ENCODE peak calls at places on chromosomes 7 and 10, in ten cellular contexts. One of them, this sample, is unnamed. For H3K36me3, the result is how much of the 10 kb centered on the place peaks cover.

GRCh38 chr10:46542567-46543323 is 13.7 kb downstream of the GPRIN2 start:
- DNase-seq in breast epithelium: peak
- DNase-seq in PC-9: no peak
- DNase-seq in transverse colon: peak
- DNase-seq in fibroblast of lung: no peak
- DNase-seq in endodermal cell: peak
- DNase-seq in K562: no peak
- DNase-seq in pancreas: peak
- DNase-seq in heart left ventricle: peak
- DNase-seq in neuronal stem cell: no peak
- DNase-seq in this sample: peak

GRCh38 chr7:28407643-28408042 is 4.7 kb upstream of the CREB5 start:
- DNase-seq in breast epithelium: no peak
- DNase-seq in PC-9: no peak
- DNase-seq in transverse colon: peak
- DNase-seq in fibroblast of lung: peak
- DNase-seq in endodermal cell: no peak
- DNase-seq in K562: no peak
- DNase-seq in pancreas: no peak
- DNase-seq in heart left ventricle: no peak
- DNase-seq in neuronal stem cell: no peak
- DNase-seq in this sample: no peak

GRCh38 chr10:124125305-124126116 is 32.1 kb upstream of the CHST15 start:
- DNase-seq in breast epithelium: no peak
- DNase-seq in PC-9: peak
- DNase-seq in transverse colon: no peak
- DNase-seq in fibroblast of lung: no peak
- DNase-seq in endodermal cell: peak
- DNase-seq in K562: no peak
- DNase-seq in pancreas: no peak
- DNase-seq in heart left ventricle: no peak
- DNase-seq in neuronal stem cell: no peak
- DNase-seq in this sample: no peak

GRCh38 chr10:4807803-4808507 is 18.1 kb upstream of the AKR1E2 start:
- DNase-seq in breast epithelium: no peak
- DNase-seq in PC-9: no peak
- DNase-seq in transverse colon: no peak
- DNase-seq in fibroblast of lung: peak
- DNase-seq in endodermal cell: no peak
- DNase-seq in K562: no peak
- DNase-seq in pancreas: no peak
- DNase-seq in heart left ventricle: no peak
- DNase-seq in neuronal stem cell: no peak
- DNase-seq in this sample: no peak

GRCh38 chr7:90850516-90850915 is 254.4 kb downstream of the CDK14 start:
- DNase-seq in breast epithelium: no peak
- DNase-seq in PC-9: no peak
- DNase-seq in transverse colon: no peak
- DNase-seq in fibroblast of lung: no peak
- DNase-seq in endodermal cell: peak
- DNase-seq in K562: no peak
- DNase-seq in pancreas: no peak
- DNase-seq in heart left ventricle: no peak
- DNase-seq in neuronal stem cell: no peak
- DNase-seq in this sample: no peak

GRCh38 chr7:135827391-135827790 is 78.8 kb upstream of the FAM180A start:
- DNase-seq in breast epithelium: no peak
- DNase-seq in PC-9: peak
- DNase-seq in transverse colon: no peak
- DNase-seq in fibroblast of lung: no peak
- DNase-seq in endodermal cell: no peak
- DNase-seq in K562: no peak
- DNase-seq in pancreas: no peak
- DNase-seq in heart left ventricle: no peak
- DNase-seq in neuronal stem cell: no peak
- DNase-seq in this sample: no peak

GRCh38 chr7:151024435-151025056 is at the start of gene ATG9B:
- DNase-seq in breast epithelium: no peak
- DNase-seq in PC-9: peak
- DNase-seq in transverse colon: no peak
- DNase-seq in fibroblast of lung: no peak
- DNase-seq in endodermal cell: no peak
- DNase-seq in K562: no peak
- DNase-seq in pancreas: no peak
- DNase-seq in heart left ventricle: no peak
- DNase-seq in neuronal stem cell: no peak
- DNase-seq in this sample: no peak

GRCh38 chr7:116731737-116732335 is 59.8 kb downstream of the MET start:
- DNase-seq in breast epithelium: no peak
- DNase-seq in PC-9: no peak
- DNase-seq in transverse colon: no peak
- DNase-seq in fibroblast of lung: no peak
- DNase-seq in endodermal cell: no peak
- DNase-seq in K562: no peak
- DNase-seq in pancreas: no peak
- DNase-seq in heart left ventricle: no peak
- DNase-seq in neuronal stem cell: no peak
- DNase-seq in this sample: no peak

GRCh38 chr7:404782-405488 is 114.7 kb downstream of the PDGFA start:
- DNase-seq in breast epithelium: no peak
- DNase-seq in PC-9: no peak
- DNase-seq in transverse colon: no peak
- DNase-seq in fibroblast of lung: no peak
- DNase-seq in endodermal cell: peak
- DNase-seq in K562: no peak
- DNase-seq in pancreas: peak
- DNase-seq in heart left ventricle: no peak
- DNase-seq in neuronal stem cell: no peak
- DNase-seq in this sample: no peak

GRCh38 chr10:106089855-106090254 is 1074.7 kb downstream of the SORCS1 start:
- DNase-seq in breast epithelium: no peak
- DNase-seq in PC-9: no peak
- DNase-seq in transverse colon: no peak
- DNase-seq in fibroblast of lung: no peak
- DNase-seq in endodermal cell: no peak
- DNase-seq in K562: no peak
- DNase-seq in pancreas: no peak
- DNase-seq in heart left ventricle: no peak
- DNase-seq in neuronal stem cell: no peak
- DNase-seq in this sample: no peak

GRCh38 chr10:98959486-98959885 is 276.2 kb downstream of the HPSE2 start:
- DNase-seq in breast epithelium: no peak
- DNase-seq in PC-9: no peak
- DNase-seq in transverse colon: no peak
- DNase-seq in fibroblast of lung: no peak
- DNase-seq in endodermal cell: no peak
- DNase-seq in K562: no peak
- DNase-seq in pancreas: no peak
- DNase-seq in heart left ventricle: no peak
- DNase-seq in neuronal stem cell: no peak
- DNase-seq in this sample: no peak

GRCh38 chr7:156919132-156919713 is 26.2 kb upstream of the LMBR1 start:
- DNase-seq in breast epithelium: no peak
- DNase-seq in PC-9: no peak
- DNase-seq in transverse colon: no peak
- DNase-seq in fibroblast of lung: no peak
- DNase-seq in endodermal cell: no peak
- DNase-seq in K562: no peak
- DNase-seq in pancreas: peak
- DNase-seq in heart left ventricle: no peak
- DNase-seq in neuronal stem cell: no peak
- DNase-seq in this sample: no peak

GRCh38 chr10:47137311-47137851 is 162.6 kb upstream of the GDF10 start:
- DNase-seq in breast epithelium: no peak
- DNase-seq in PC-9: peak
- DNase-seq in transverse colon: no peak
- DNase-seq in fibroblast of lung: peak
- DNase-seq in endodermal cell: no peak
- DNase-seq in K562: no peak
- DNase-seq in pancreas: no peak
- DNase-seq in heart left ventricle: no peak
- DNase-seq in neuronal stem cell: no peak
- DNase-seq in this sample: no peak

GRCh38 chr10:67520924-67521520 is 175.0 kb downstream of the CTNNA3 start:
- DNase-seq in breast epithelium: no peak
- DNase-seq in PC-9: peak
- DNase-seq in transverse colon: peak
- DNase-seq in fibroblast of lung: peak
- DNase-seq in endodermal cell: peak
- DNase-seq in K562: peak
- DNase-seq in pancreas: peak
- DNase-seq in heart left ventricle: no peak
- DNase-seq in neuronal stem cell: peak
- DNase-seq in this sample: no peak

GRCh38 chr7:141597966-141598365 is 46.8 kb downstream of the AGK start:
- DNase-seq in breast epithelium: no peak
- DNase-seq in PC-9: no peak
- DNase-seq in transverse colon: no peak
- DNase-seq in fibroblast of lung: no peak
- DNase-seq in endodermal cell: no peak
- DNase-seq in K562: no peak
- DNase-seq in pancreas: no peak
- DNase-seq in heart left ventricle: no peak
- DNase-seq in neuronal stem cell: no peak
- DNase-seq in this sample: no peak

GRCh38 chr7:141600139-141600538 is 48.9 kb downstream of the AGK start:
- DNase-seq in breast epithelium: no peak
- DNase-seq in PC-9: no peak
- DNase-seq in transverse colon: no peak
- DNase-seq in fibroblast of lung: no peak
- DNase-seq in endodermal cell: no peak
- DNase-seq in K562: no peak
- DNase-seq in pancreas: no peak
- DNase-seq in heart left ventricle: no peak
- DNase-seq in neuronal stem cell: no peak
- DNase-seq in this sample: no peak

GRCh38 chr7:141593134-141593533 is 41.9 kb downstream of the AGK start:
- DNase-seq in breast epithelium: no peak
- DNase-seq in PC-9: no peak
- DNase-seq in transverse colon: no peak
- DNase-seq in fibroblast of lung: peak
- DNase-seq in endodermal cell: no peak
- DNase-seq in K562: peak
- DNase-seq in pancreas: no peak
- DNase-seq in heart left ventricle: no peak
- DNase-seq in neuronal stem cell: no peak
- DNase-seq in this sample: no peak

GRCh38 chr7:141600607-141601006 is 49.4 kb downstream of the AGK start:
- DNase-seq in breast epithelium: no peak
- DNase-seq in PC-9: no peak
- DNase-seq in transverse colon: no peak
- DNase-seq in fibroblast of lung: no peak
- DNase-seq in endodermal cell: no peak
- DNase-seq in K562: no peak
- DNase-seq in pancreas: no peak
- DNase-seq in heart left ventricle: no peak
- DNase-seq in neuronal stem cell: no peak
- DNase-seq in this sample: no peak

DNA sequence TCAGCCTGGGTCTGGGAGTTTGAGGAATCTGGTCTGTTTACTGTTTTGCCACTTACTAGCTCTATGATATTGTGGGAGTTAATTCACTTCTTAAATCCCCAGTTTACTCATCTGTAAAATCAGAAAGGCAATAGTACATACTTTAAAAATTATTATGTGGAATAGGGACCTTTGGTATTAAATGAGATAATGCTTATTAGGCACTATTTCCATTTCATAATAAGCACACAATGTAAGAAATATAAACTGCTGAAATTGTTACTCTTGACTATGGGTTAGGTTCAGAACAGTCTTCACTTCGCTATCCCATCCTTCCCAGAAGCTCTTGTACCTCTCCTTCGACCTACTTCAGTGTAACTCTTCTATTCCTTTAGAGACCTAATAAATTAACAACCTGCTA is 47.2 kb downstream of the AGK start:
- DNase-seq in breast epithelium: no peak
- DNase-seq in PC-9: no peak
- DNase-seq in transverse colon: no peak
- DNase-seq in fibroblast of lung: no peak
- DNase-seq in endodermal cell: no peak
- DNase-seq in K562: no peak
- DNase-seq in pancreas: no peak
- DNase-seq in heart left ventricle: no peak
- DNase-seq in neuronal stem cell: no peak
- DNase-seq in this sample: no peak
- H3K36me3 ChIP-seq in breast epithelium: under half
- H3K36me3 ChIP-seq in PC-9: under half
- H3K36me3 ChIP-seq in transverse colon: under half
- H3K36me3 ChIP-seq in fibroblast of lung: under half
- H3K36me3 ChIP-seq in endodermal cell: under half
- H3K36me3 ChIP-seq in K562: under half
- H3K36me3 ChIP-seq in pancreas: under half
- H3K36me3 ChIP-seq in heart left ventricle: under half
- H3K36me3 ChIP-seq in neuronal stem cell: under half
- H3K36me3 ChIP-seq in this sample: under half

GRCh38 chr7:139080905-139081304 is 28.6 kb downstream of the ZC3HAV1 start:
- DNase-seq in breast epithelium: no peak
- DNase-seq in PC-9: no peak
- DNase-seq in transverse colon: no peak
- DNase-seq in fibroblast of lung: no peak
- DNase-seq in endodermal cell: no peak
- DNase-seq in K562: no peak
- DNase-seq in pancreas: no peak
- DNase-seq in heart left ventricle: no peak
- DNase-seq in neuronal stem cell: no peak
- DNase-seq in this sample: no peak
- H3K36me3 ChIP-seq in breast epithelium: under half
- H3K36me3 ChIP-seq in PC-9: under half
- H3K36me3 ChIP-seq in transverse colon: under half
- H3K36me3 ChIP-seq in fibroblast of lung: under half
- H3K36me3 ChIP-seq in endodermal cell: half or more
- H3K36me3 ChIP-seq in K562: half or more
- H3K36me3 ChIP-seq in pancreas: under half
- H3K36me3 ChIP-seq in heart left ventricle: under half
- H3K36me3 ChIP-seq in neuronal stem cell: under half
- H3K36me3 ChIP-seq in this sample: half or more

GRCh38 chr10:91843083-91843482 is 44.9 kb downstream of the TNKS2 start:
- DNase-seq in breast epithelium: no peak
- DNase-seq in PC-9: no peak
- DNase-seq in transverse colon: no peak
- DNase-seq in fibroblast of lung: no peak
- DNase-seq in endodermal cell: no peak
- DNase-seq in K562: no peak
- DNase-seq in pancreas: no peak
- DNase-seq in heart left ventricle: no peak
- DNase-seq in neuronal stem cell: no peak
- DNase-seq in this sample: no peak
- H3K36me3 ChIP-seq in breast epithelium: under half
- H3K36me3 ChIP-seq in PC-9: under half
- H3K36me3 ChIP-seq in transverse colon: under half
- H3K36me3 ChIP-seq in fibroblast of lung: under half
- H3K36me3 ChIP-seq in endodermal cell: half or more
- H3K36me3 ChIP-seq in K562: half or more
- H3K36me3 ChIP-seq in pancreas: half or more
- H3K36me3 ChIP-seq in heart left ventricle: under half
- H3K36me3 ChIP-seq in neuronal stem cell: under half
- H3K36me3 ChIP-seq in this sample: half or more

DNA sequence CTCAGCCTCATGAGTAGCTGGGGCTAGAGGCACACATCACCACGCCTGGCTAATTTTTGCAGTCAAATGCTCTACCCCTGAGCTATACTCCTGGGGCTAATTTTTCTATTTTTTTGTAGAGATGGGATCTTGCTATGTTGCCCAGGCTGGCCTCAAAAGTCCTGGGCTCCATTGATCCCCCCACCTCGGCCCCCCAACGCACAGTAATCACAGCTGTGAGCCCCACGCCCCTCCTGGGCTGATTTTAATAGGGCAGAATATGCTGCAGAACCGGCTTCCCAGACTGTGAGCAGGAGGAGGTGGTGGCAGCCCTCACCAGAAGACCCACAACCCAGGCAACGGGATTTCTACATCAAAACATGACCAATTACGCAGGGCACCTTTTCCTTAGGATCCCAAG is 15.2 kb downstream of the BRAT1 start:
- DNase-seq in breast epithelium: no peak
- DNase-seq in PC-9: no peak
- DNase-seq in transverse colon: peak
- DNase-seq in fibroblast of lung: no peak
- DNase-seq in endodermal cell: no peak
- DNase-seq in K562: no peak
- DNase-seq in pancreas: no peak
- DNase-seq in heart left ventricle: peak
- DNase-seq in neuronal stem cell: no peak
- DNase-seq in this sample: no peak
- H3K36me3 ChIP-seq in breast epithelium: under half
- H3K36me3 ChIP-seq in PC-9: under half
- H3K36me3 ChIP-seq in transverse colon: under half
- H3K36me3 ChIP-seq in fibroblast of lung: under half
- H3K36me3 ChIP-seq in endodermal cell: under half
- H3K36me3 ChIP-seq in K562: half or more
- H3K36me3 ChIP-seq in pancreas: under half
- H3K36me3 ChIP-seq in heart left ventricle: under half
- H3K36me3 ChIP-seq in neuronal stem cell: under half
- H3K36me3 ChIP-seq in this sample: half or more

This sample was measured in lower lobe of right lung.